ENCODE peak calls at places on chromosomes 2 and 18, in five cellular contexts. Y is neuronal stem cell, R is mesenchymal stem cell, P is H1, A is trophoblast cell. L is an unnamed sample.

GRCh38 chr2:47905454-47906260 is 641 bp downstream of the FBXO11 start:
- DNase-seq in P (no peak), Y (peak), A (peak), R (peak), L (peak)

GRCh38 chr2:67840460-67841068 is 222.2 kb downstream of the C1D start:
- DNase-seq in A (peak), R (peak), Y (peak), P (peak), L (peak)

GRCh38 chr2:57965219-57965618 is 81.4 kb upstream of the VRK2 start:
- DNase-seq in Y (no peak), A (no peak), R (no peak), P (no peak), L (no peak)

GRCh38 chr2:181438298-181438697 is 18.9 kb upstream of the ITGA4 start:
- DNase-seq in Y (no peak), P (no peak), R (no peak), A (no peak), L (peak)

GRCh38 chr2:84676295-84676694 is 160.0 kb downstream of the DNAH6 start:
- DNase-seq in A (no peak), R (no peak), P (no peak), Y (no peak), L (no peak)

GRCh38 chr2:212607080-212607479 is 68.5 kb upstream of the ERBB4 start:
- DNase-seq in R (no peak), Y (no peak), A (no peak), P (no peak), L (no peak)

GRCh38 chr2:44952143-44952805 is 10.8 kb downstream of the SIX3 start:
- DNase-seq in Y (peak), P (no peak), R (peak), A (peak), L (peak)

GRCh38 chr2:72570401-72570800 is 255.4 kb downstream of the EXOC6B start:
- DNase-seq in Y (no peak), P (no peak), R (no peak), A (peak), L (no peak)

GRCh38 chr2:241739651-241740050 is 5.2 kb downstream of the D2HGDH start:
- DNase-seq in R (peak), P (no peak), A (no peak), Y (no peak), L (no peak)

GRCh38 chr2:224126001-224126400 is 86.9 kb upstream of the SERPINE2 start:
- DNase-seq in Y (no peak), P (no peak), A (no peak), R (peak), L (peak)

GRCh38 chr2:228527481-228527880 is 346.0 kb upstream of the SPHKAP start:
- DNase-seq in P (no peak), Y (no peak), R (no peak), A (no peak), L (no peak)

GRCh38 chr2:222751821-222752719 is 80.6 kb downstream of the MOGAT1 start:
- DNase-seq in R (peak), Y (no peak), P (no peak), A (no peak), L (no peak)

GRCh38 chr2:231545105-231545902 is 15.1 kb upstream of the NMUR1 start:
- DNase-seq in A (peak), R (peak), Y (no peak), P (no peak), L (no peak)

GRCh38 chr2:241190291-241190981 is 2.0 kb downstream of the ANO7 start:
- DNase-seq in Y (no peak), P (no peak), A (no peak), R (no peak), L (peak)

GRCh38 chr18:9094307-9095226 is 7.9 kb upstream of the NDUFV2 start:
- DNase-seq in A (peak), R (peak), Y (no peak), P (no peak), L (no peak)

GRCh38 chr2:167510071-167510759 is 621.9 kb downstream of the XIRP2 start:
- DNase-seq in R (peak), P (no peak), Y (no peak), A (peak), L (no peak)

GRCh38 chr2:72931280-72931910 is 14.1 kb downstream of the EMX1 start:
- DNase-seq in R (no peak), P (no peak), A (no peak), Y (no peak), L (no peak)

GRCh38 chr18:494602-494983 is 5.9 kb downstream of the COLEC12 start:
- DNase-seq in P (no peak), Y (no peak), R (peak), A (no peak), L (no peak)

GRCh38 chr2:127388423-127389164 is 819 bp upstream of the MAP3K2 start:
- DNase-seq in R (peak), Y (no peak), A (no peak), P (no peak), L (no peak)

GRCh38 chr2:127384529-127384928 is 3.2 kb downstream of the MAP3K2 start:
- DNase-seq in Y (no peak), A (no peak), P (no peak), R (no peak), L (no peak)

GRCh38 chr2:127387655-127388422 is at the start of gene MAP3K2:
- DNase-seq in P (no peak), Y (peak), R (peak), A (peak), L (peak)

GRCh38 chr2:127386764-127387654 is 766 bp downstream of the MAP3K2 start:
- DNase-seq in R (peak), P (no peak), A (peak), Y (peak), L (peak)

GRCh38 chr2:127386246-127386645 is 1.5 kb downstream of the MAP3K2 start:
- DNase-seq in P (no peak), Y (no peak), R (no peak), A (peak), L (no peak)
- H2BK12ac ChIP-seq in P (no peak), Y (no peak), R (no peak), A (no peak), L (no peak)

GRCh38 chr18:54983041-54983686 is 23.9 kb upstream of the CCDC68 start:
- DNase-seq in Y (peak), R (peak), A (peak), P (no peak), L (no peak)

GRCh38 chr18:54981076-54981475 is 21.8 kb upstream of the CCDC68 start:
- DNase-seq in R (no peak), Y (no peak), A (no peak), P (no peak), L (no peak)

DNA sequence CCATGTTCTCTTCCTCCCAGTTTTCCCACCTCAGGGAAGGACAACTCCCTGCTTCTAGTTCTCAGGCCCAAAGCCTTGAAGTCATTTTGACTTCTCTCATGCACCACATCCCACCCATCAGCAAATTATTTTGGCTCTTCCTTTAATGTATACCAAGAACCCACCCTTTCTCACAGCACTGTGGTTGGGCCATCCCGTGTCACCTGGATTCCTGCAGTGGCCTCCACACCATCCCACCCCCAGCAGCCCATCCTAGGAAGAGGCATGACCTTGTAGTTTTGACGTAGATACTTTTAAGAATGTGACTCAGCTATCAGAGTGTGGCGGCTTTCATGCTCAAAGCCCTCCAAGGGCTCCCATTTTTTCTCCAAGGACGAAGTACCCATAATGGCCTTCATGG is 25.6 kb upstream of the CCDC68 start:
- DNase-seq in P (no peak), A (no peak), R (no peak), Y (no peak), L (no peak)
- H2BK12ac ChIP-seq in P (no peak), A (no peak), R (peak), Y (no peak), L (no peak)

DNA sequence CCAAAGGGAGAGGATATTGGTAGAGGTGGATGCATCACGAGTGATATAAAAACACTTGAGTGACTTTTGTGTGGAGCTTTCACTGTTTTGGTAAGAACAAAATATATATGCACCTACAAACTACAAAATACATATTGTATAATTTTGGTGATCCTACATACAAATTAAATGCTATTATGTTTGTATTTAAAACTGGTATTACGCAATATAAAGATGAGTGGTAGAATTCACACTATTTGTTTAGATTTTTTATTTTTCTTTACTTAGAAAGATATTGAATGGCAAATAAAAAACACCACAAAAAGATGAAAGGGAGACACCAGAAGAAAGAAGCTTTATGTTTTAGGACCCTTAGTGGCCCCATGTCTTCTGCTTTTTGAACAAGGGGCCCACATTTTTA is 770.7 kb upstream of the ID2 start:
- DNase-seq in Y (no peak), P (no peak), A (no peak), R (no peak), L (no peak)
- H2BK12ac ChIP-seq in Y (no peak), P (no peak), A (no peak), R (no peak), L (no peak)

DNA sequence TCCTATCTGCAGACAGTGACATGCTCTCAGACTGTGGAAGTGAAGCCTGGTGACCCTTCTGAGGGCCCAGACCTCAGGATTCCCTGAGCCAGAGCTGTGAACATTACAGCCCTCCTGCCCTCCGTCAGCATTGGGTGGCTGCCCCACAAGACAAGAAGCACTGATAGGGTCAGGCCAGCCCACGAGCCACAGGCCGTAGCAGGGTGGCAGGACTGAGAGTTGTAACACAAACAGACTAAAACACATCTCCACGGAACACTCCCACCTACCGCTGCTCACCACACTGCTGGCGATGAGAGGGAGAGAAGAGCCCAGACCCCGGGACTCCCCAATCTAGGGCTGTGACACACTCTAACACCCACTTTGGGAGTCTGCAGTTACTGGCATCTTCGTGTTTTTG is 264.8 kb upstream of the FSIP2 start:
- DNase-seq in A (no peak), Y (no peak), P (no peak), R (no peak), L (no peak)
- H2BK12ac ChIP-seq in A (no peak), Y (no peak), P (no peak), R (no peak), L (no peak)

DNA sequence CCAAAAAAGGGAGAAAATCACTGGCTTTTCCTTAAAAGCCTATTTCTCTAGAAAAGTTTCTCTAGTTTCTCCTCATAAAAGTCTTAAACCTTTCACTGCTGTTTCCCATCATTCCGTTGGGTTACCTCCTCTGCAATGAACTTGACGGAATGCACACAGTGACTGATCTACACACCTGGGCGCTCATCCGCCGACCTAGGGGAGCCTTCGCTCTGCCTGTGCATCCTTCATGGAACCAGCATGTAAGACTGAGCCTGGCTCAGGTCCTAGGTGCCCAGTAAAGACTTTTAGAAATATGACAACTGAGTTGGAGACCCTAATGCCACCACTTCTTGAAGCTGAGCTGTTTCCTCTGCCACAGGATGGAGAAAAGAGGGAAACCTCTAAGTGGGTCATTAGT is 354.2 kb upstream of the SALL3 start:
- DNase-seq in A (no peak), R (no peak), P (no peak), Y (no peak), L (no peak)
- H2BK12ac ChIP-seq in A (no peak), R (no peak), P (no peak), Y (no peak), L (no peak)

L was measured in H9.